ENCODE peak calls at places on chromosomes 6 and 20, in six cellular contexts. H, Z, J, G, U and Q are unnamed samples.

GRCh38 chr20:58342104-58342945 is 32.8 kb downstream of the RAB22A start:
- DNase-seq in U (no peak), H (no peak), G (no peak), Z (peak; percentile 67), J (peak; percentile 29), Q (no peak)

GRCh38 chr6:166987448-166987847 is 11.7 kb upstream of the CEP43 start:
- DNase-seq in H (no peak), J (no peak), Z (no peak), U (peak; percentile 31), G (no peak), Q (no peak)

GRCh38 chr6:149815788-149816187 is 48.4 kb downstream of the LRP11 start:
- DNase-seq in Z (no peak), H (no peak), G (no peak), U (no peak), J (no peak), Q (no peak)

GRCh38 chr6:168361766-168362165 is 42.2 kb upstream of the DACT2 start:
- DNase-seq in U (no peak), J (no peak), H (no peak), G (no peak), Z (no peak), Q (no peak)

GRCh38 chr6:135675862-135676261 is 175.6 kb upstream of the PDE7B start:
- DNase-seq in Z (peak; percentile 41), H (peak; percentile 46), U (peak; percentile 22), J (peak; percentile 59), G (peak; percentile 39), Q (peak; percentile 4)

GRCh38 chr20:32316667-32317066 is 39.2 kb downstream of the KIF3B start:
- DNase-seq in G (no peak), H (no peak), J (peak; percentile 22), U (no peak), Z (peak; percentile 44), Q (no peak)

GRCh38 chr20:39676857-39677351 is 714.8 kb downstream of the DHX35 start:
- DNase-seq in H (no peak), Z (peak; percentile 3), U (no peak), G (no peak), J (peak; percentile 5), Q (no peak)

GRCh38 chr6:163092846-163093245 is 321.7 kb upstream of the QKI start:
- DNase-seq in G (no peak), U (no peak), Z (no peak), J (no peak), H (no peak), Q (no peak)

GRCh38 chr20:34675993-34676641 is 775 bp downstream of the PIGU start:
- DNase-seq in J (no peak), U (no peak), Z (no peak), G (no peak), H (no peak), Q (no peak)

GRCh38 chr20:8424986-8425385 is 292.9 kb downstream of the PLCB1 start:
- DNase-seq in H (no peak), Z (no peak), J (no peak), G (no peak), U (no peak), Q (no peak)

GRCh38 chr6:33914519-33915120 is 110.8 kb upstream of the MLN start:
- DNase-seq in G (no peak), H (no peak), U (no peak), Z (no peak), J (no peak), Q (no peak)

GRCh38 chr6:17151888-17152287 is 50.0 kb downstream of the STMND1 start:
- DNase-seq in H (no peak), J (no peak), Z (no peak), G (no peak), U (peak; percentile 20), Q (no peak)

GRCh38 chr20:51796332-51796731 is 6.0 kb downstream of the SALL4 start:
- DNase-seq in J (no peak), Z (no peak), U (no peak), H (no peak), G (no peak), Q (no peak)

GRCh38 chr6:21523652-21524051 is 69.9 kb upstream of the SOX4 start:
- DNase-seq in J (no peak), G (no peak), H (no peak), Z (no peak), U (no peak), Q (no peak)

GRCh38 chr6:122735618-122736017 is 43.9 kb upstream of the FABP7 start:
- DNase-seq in G (no peak), J (no peak), U (no peak), Z (no peak), H (no peak), Q (no peak)

GRCh38 chr20:47543006-47543431 is 41.3 kb downstream of the NCOA3 start:
- DNase-seq in G (no peak), H (no peak), Z (peak; percentile 43), U (no peak), J (no peak), Q (no peak)

GRCh38 chr20:47544240-47544639 is 42.6 kb downstream of the NCOA3 start:
- DNase-seq in H (no peak), J (no peak), U (no peak), Z (peak; percentile 64), G (no peak), Q (no peak)

GRCh38 chr20:47541355-47541922 is 39.8 kb downstream of the NCOA3 start:
- DNase-seq in Z (no peak), J (no peak), U (no peak), G (no peak), H (no peak), Q (no peak)

GRCh38 chr20:47544852-47545251 is 43.2 kb downstream of the NCOA3 start:
- DNase-seq in Z (peak; percentile 35), U (no peak), G (no peak), J (no peak), H (no peak), Q (no peak)

DNA sequence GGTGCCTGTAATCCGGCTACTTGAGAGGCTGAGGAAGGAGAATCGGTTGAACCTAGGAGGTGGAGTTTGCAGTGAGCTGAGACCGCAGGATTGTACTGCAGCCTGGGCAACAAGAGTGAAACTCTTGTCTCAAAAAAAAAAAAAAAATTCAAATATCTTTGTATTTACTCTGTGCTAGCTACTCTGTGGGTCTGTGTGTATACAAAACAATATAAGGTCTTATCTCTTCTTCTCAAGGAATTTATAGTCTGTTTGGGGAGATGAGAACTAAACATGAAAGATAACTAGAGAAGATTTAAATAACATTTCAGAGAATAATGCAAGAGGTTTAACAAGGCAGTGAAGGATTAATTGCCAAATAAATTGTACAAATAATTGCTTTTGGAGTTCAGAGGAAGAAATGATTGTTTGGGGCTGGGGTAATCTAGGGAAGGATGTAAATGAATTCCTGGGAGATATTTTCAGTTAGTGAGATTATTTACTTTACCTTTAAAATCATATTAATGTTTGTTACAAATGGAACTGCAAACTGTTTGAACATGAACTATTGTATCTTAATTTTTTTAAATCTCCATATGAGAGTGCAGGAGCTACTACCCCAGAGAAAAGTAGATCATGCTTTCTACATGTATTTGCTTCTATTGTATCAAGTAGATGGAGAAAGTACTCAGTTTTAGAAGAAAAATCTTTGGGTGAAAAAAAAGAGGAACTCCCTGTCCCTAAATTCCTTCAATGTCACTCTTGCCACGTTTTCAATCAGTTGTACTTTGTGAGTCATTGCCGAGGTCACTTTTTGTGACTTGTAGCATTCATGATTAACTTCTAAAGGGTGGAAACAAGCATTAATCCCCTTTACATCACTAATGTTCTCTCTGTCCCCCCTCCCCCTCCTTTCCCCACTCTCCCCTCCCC is 39.0 kb downstream of the NCOA3 start:
- DNase-seq in G (no peak), Z (peak; percentile 24), U (peak; percentile 59), J (peak; percentile 41), H (peak; percentile 24), Q (peak; percentile 21)
- TF ChIP-seq SMC3 in G (no peak), Z (no peak), U (no peak), J (no peak), H (no peak), Q (no peak)

GRCh38 chr20:15187612-15188011 is 850.2 kb upstream of the FLRT3 start:
- DNase-seq in Z (no peak), U (no peak), H (no peak), J (no peak), G (no peak), Q (no peak)

GRCh38 chr20:15191082-15191723 is 853.8 kb upstream of the FLRT3 start:
- DNase-seq in J (no peak), G (no peak), Z (no peak), H (no peak), U (no peak), Q (no peak)

GRCh38 chr20:15185322-15185721 is 847.9 kb upstream of the FLRT3 start:
- DNase-seq in G (no peak), J (no peak), Z (no peak), U (no peak), H (no peak), Q (no peak)

GRCh38 chr20:15188415-15188814 is 851.0 kb upstream of the FLRT3 start:
- DNase-seq in U (no peak), G (no peak), H (no peak), J (no peak), Z (no peak), Q (no peak)

GRCh38 chr20:15185913-15186312 is 848.5 kb upstream of the FLRT3 start:
- DNase-seq in U (peak; percentile 68), G (no peak), H (no peak), J (no peak), Z (no peak), Q (no peak)
- H3K4me2 ChIP-seq in U (peak overlapping the region; percentile 10), G (no peak overlapping the region), H (no peak overlapping the region), J (no peak overlapping the region), Z (no peak overlapping the region), Q (no peak overlapping the region)

GRCh38 chr6:23445157-23445710 is 680.8 kb upstream of the NRSN1 start:
- DNase-seq in U (no peak), H (no peak), G (no peak), Z (no peak), J (no peak), Q (no peak)

GRCh38 chr6:23441813-23442212 is 684.2 kb upstream of the NRSN1 start:
- DNase-seq in Z (no peak), J (no peak), U (no peak), H (no peak), G (no peak), Q (no peak)

DNA sequence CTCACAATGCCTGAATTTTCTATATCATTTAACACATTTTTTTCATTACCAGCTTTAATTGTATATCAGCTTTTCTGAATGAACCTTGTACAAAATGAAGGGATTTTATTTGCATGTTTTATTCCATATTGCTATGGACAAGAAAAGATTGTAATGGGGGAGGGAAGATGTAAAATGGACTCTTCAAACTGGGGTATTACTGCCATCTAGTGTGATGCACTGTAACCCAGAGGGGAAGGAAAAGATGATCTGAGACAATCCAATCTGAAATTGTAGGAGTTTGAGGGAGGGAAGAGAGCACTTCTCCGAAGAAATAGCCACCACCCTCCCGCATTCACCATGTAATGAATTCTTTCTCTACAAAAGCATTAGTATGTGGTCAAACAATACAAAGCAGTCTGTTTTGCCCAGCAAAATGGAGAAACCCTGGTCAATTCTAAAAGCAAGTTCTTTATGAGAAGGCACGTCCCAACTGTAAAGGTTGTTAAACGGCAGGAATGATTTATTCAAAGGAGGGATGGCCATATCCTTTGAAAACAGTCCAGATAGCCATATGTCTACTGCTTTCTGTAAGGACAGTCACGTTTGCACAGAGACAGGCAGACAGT is 679.5 kb upstream of the NRSN1 start:
- DNase-seq in G (peak; percentile 42), J (peak; percentile 9), U (no peak), Z (peak; percentile 76), H (no peak), Q (no peak)
- TF ChIP-seq SMC3 in G (peak; percentile 67), J (peak; percentile 35), U (no peak), Z (peak; percentile 72), H (no peak), Q (peak; percentile 21)

DNA sequence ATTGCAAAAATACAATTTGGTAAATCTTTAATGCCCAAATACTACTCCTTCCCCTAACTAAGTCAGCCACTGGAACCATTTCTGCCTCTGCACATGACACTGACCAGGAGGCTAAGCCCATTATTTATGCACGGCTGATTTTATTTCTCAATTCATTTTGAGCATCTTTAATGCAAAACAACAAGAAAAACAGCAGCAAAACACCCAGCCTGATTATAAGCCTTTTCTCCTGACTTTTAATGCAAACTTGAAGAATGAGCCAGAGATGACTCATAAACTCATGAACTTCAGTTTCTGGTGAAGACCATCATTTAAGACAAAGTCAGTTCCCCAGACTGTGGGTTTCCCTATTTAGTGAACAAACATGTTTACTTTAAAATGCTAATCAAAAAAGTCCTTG is 51.6 kb downstream of the CYP24A1 start:
- DNase-seq in G (no peak), H (no peak), Z (peak; percentile 68), J (peak; percentile 66), U (no peak), Q (no peak)
- H3K4me2 ChIP-seq in G (no peak overlapping the region), H (no peak overlapping the region), Z (peak overlapping the region; percentile 72), J (peak overlapping the region; percentile 53), U (peak overlapping the region; percentile 84), Q (no peak overlapping the region)